ENCODE peak calls at places on chromosomes 7 and 10, in ten cellular contexts. U is Peyer's patch, D is right lobe of liver, O is heart left ventricle, T is ovary, V is suprapubic skin, E is gastrocnemius medialis, R is thyroid gland, H is endothelial cell of umbilical vein, A is adrenal gland. F is an unnamed sample. For H3K4me1, the result is how much of the 10 kb centered on the place peaks cover.

GRCh38 chr10:129964611-129965417 is 740 bp upstream of the EBF3 start:
- DNase-seq in U (no peak), D (no peak), O (no peak), T (no peak), V (peak), E (no peak), R (no peak), H (no peak), A (no peak), F (no peak)

GRCh38 chr7:96236198-96237039 is 85.5 kb downstream of the SLC25A13 start:
- DNase-seq in U (no peak), D (peak), O (peak), T (peak), V (no peak), E (peak), R (peak), H (peak), A (peak), F (no peak)

GRCh38 chr10:58064714-58065528 is 202.8 kb downstream of the IPMK start:
- DNase-seq in U (no peak), D (no peak), O (no peak), T (peak), V (no peak), E (no peak), R (no peak), H (peak), A (peak), F (no peak)

GRCh38 chr7:97022451-97023306 is 2.0 kb downstream of the DLX5 start:
- DNase-seq in U (no peak), D (no peak), O (no peak), T (no peak), V (no peak), E (no peak), R (no peak), H (no peak), A (no peak), F (no peak)

GRCh38 chr7:45111298-45112223 is at the start of gene TBRG4:
- DNase-seq in U (peak), D (peak), O (peak), T (peak), V (peak), E (peak), R (peak), H (peak), A (peak), F (peak)

GRCh38 chr10:126245501-126245900 is 142.8 kb downstream of the ADAM12 start:
- DNase-seq in U (no peak), D (no peak), O (no peak), T (no peak), V (no peak), E (no peak), R (no peak), H (no peak), A (no peak), F (no peak)

GRCh38 chr10:128914681-128915080 is 552.4 kb upstream of the MGMT start:
- DNase-seq in U (no peak), D (no peak), O (peak), T (no peak), V (no peak), E (peak), R (no peak), H (no peak), A (no peak), F (no peak)

GRCh38 chr7:38907066-38907465 is 1.9 kb downstream of the VPS41 start:
- DNase-seq in U (no peak), D (no peak), O (no peak), T (no peak), V (no peak), E (no peak), R (no peak), H (no peak), A (no peak), F (no peak)

GRCh38 chr7:36602975-36603887 is 121.1 kb downstream of the AOAH start:
- DNase-seq in U (no peak), D (peak), O (no peak), T (no peak), V (no peak), E (no peak), R (no peak), H (no peak), A (no peak), F (no peak)

GRCh38 chr7:36017111-36017510 is 135.9 kb upstream of the EEPD1 start:
- DNase-seq in U (no peak), D (no peak), O (no peak), T (no peak), V (no peak), E (no peak), R (no peak), H (no peak), A (no peak), F (no peak)

GRCh38 chr7:127901895-127902703 is 129.1 kb downstream of the LRRC4 start:
- DNase-seq in U (no peak), D (no peak), O (no peak), T (no peak), V (no peak), E (no peak), R (no peak), H (no peak), A (no peak), F (no peak)

GRCh38 chr7:127897704-127898454 is 133.4 kb downstream of the LRRC4 start:
- DNase-seq in U (no peak), D (no peak), O (no peak), T (no peak), V (no peak), E (no peak), R (no peak), H (peak), A (no peak), F (no peak)

GRCh38 chr7:127900116-127900515 is 131.1 kb downstream of the LRRC4 start:
- DNase-seq in U (no peak), D (no peak), O (no peak), T (no peak), V (no peak), E (no peak), R (no peak), H (no peak), A (no peak), F (no peak)

GRCh38 chr7:127903913-127904705 is 127.1 kb downstream of the LRRC4 start:
- DNase-seq in U (no peak), D (no peak), O (no peak), T (no peak), V (no peak), E (no peak), R (peak), H (no peak), A (no peak), F (no peak)

GRCh38 chr7:127900735-127901685 is 130.2 kb downstream of the LRRC4 start:
- DNase-seq in U (no peak), D (no peak), O (no peak), T (no peak), V (no peak), E (no peak), R (no peak), H (no peak), A (no peak), F (no peak)
- H3K4me3 ChIP-seq in U (no peak), D (no peak), O (no peak), T (no peak), V (no peak), E (no peak), R (no peak), H (no peak), A (no peak), F (no peak)

GRCh38 chr10:99430451-99431189 is at the start of gene GOT1:
- DNase-seq in U (peak), D (peak), O (peak), T (peak), V (peak), E (peak), R (peak), H (peak), A (peak), F (peak)
- TF ChIP-seq POLR2A in U (peak), D (peak), O (peak), T (peak), V (peak), E (peak), R (peak), H (peak), A (peak), F (peak)

DNA sequence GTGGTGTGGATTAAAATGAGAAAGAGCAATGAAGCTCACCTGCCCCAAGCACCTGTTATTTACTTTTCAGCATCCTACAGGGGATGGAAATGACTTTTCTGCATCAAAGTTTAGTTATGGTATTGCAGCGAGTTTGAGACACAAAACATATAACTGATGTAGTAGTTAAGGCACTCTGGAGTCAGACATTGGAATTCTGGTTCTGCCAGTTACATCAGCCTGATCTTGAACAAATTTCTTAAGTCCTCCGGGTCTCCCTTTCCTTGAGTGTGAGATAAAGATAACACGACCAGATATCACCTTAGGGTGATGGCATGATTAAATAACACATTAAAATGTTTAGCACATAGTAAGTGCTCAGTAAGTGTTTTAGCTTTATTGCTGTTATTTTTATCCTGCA is 97.4 kb downstream of the ATXN7L1 start:
- DNase-seq in U (no peak), D (no peak), O (no peak), T (no peak), V (no peak), E (no peak), R (no peak), H (no peak), A (no peak), F (no peak)
- H3K4me1 ChIP-seq in U (under half), D (under half), O (under half), T (under half), V (under half), E (under half), R (under half), H (under half), A (under half), F (under half)

GRCh38 chr10:104353325-104354048 is at the start of gene CFAP58:
- DNase-seq in U (peak), D (peak), O (peak), T (peak), V (peak), E (peak), R (peak), H (peak), A (peak), F (peak)

GRCh38 chr10:104350146-104350635 is 3.4 kb upstream of the CFAP58 start:
- DNase-seq in U (no peak), D (no peak), O (no peak), T (peak), V (no peak), E (no peak), R (no peak), H (peak), A (no peak), F (no peak)

GRCh38 chr10:104351067-104351681 is 2.5 kb upstream of the CFAP58 start:
- DNase-seq in U (no peak), D (no peak), O (no peak), T (no peak), V (no peak), E (no peak), R (no peak), H (no peak), A (no peak), F (no peak)

GRCh38 chr10:104349623-104350142 is 4.0 kb upstream of the CFAP58 start:
- DNase-seq in U (no peak), D (no peak), O (no peak), T (no peak), V (no peak), E (no peak), R (peak), H (peak), A (no peak), F (no peak)

GRCh38 chr10:104351919-104352318 is 1.7 kb upstream of the CFAP58 start:
- DNase-seq in U (no peak), D (no peak), O (no peak), T (no peak), V (no peak), E (no peak), R (no peak), H (no peak), A (no peak), F (no peak)
- H3K4me3 ChIP-seq in U (no peak), D (no peak), O (no peak), T (no peak), V (no peak), E (no peak), R (no peak), H (no peak), A (no peak), F (no peak)

GRCh38 chr7:1211611-1212010 is 21.1 kb upstream of the UNCX start:
- DNase-seq in U (no peak), D (no peak), O (no peak), T (no peak), V (no peak), E (no peak), R (no peak), H (no peak), A (no peak), F (no peak)
- TF ChIP-seq POLR2A in U (no peak), D (no peak), O (no peak), T (no peak), V (no peak), E (no peak), R (no peak), H (no peak), A (no peak), F (no peak)

GRCh38 chr10:33113111-33113856 is 155.3 kb upstream of the ITGB1 start:
- DNase-seq in U (no peak), D (no peak), O (no peak), T (no peak), V (no peak), E (no peak), R (no peak), H (no peak), A (no peak), F (no peak)
- H3K4me1 ChIP-seq in U (under half), D (under half), O (half or more), T (under half), V (under half), E (under half), R (under half), H (under half), A (under half), F (under half)

DNA sequence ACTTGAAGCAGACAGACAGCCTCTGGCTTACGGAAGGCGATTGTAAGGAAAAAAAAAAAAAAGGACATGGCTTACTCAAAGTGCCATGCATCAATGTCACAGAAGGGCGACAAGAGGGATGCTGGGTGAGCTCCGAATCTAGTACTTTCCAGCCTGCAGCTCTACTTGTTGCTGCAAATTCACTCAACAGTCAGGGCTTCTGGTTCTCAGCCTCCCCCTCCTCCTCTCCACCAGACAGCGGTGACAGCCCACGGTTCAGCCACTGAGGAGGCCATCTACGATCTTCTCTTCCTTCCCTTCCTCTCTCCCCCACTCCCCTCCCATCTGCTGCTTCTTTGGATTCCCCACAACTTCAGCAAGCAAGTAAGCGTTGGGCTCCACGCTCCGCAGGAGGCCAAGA is 63.5 kb downstream of the PRKAG2 start:
- DNase-seq in U (no peak), D (no peak), O (peak), T (no peak), V (no peak), E (no peak), R (no peak), H (no peak), A (no peak), F (no peak)
- H3K4me3 ChIP-seq in U (no peak), D (no peak), O (no peak), T (no peak), V (no peak), E (no peak), R (no peak), H (no peak), A (no peak), F (no peak)